ENCODE peak calls at places on chromosomes 1 and 21, in ten cellular contexts. One of them, this sample, is unnamed.

GRCh38 chr1:152164542-152165136 is 5.6 kb upstream of the RPTN start:
- DNase-seq in CD8-positive, alpha-beta T cell: no peak
- DNase-seq in GM12865: no peak
- DNase-seq in C1 segment of cervical spinal cord: no peak
- DNase-seq in A172: no peak
- DNase-seq in endothelial cell of umbilical vein: no peak
- DNase-seq in NCI-H1092 treated with DMSO at 0.1 percent for 48 hours: no peak
- DNase-seq in stimulated activated CD4-positive, alpha-beta T cell treated with anti-CD3 and anti-CD28 coated beads, TNF-alpha, amount 100 ng/mL, for 1 hour: no peak
- DNase-seq in NAMALWA: no peak
- DNase-seq in activated CD4-positive, CD25-positive, alpha-beta regulatory T cell: no peak
- DNase-seq in this sample: no peak

GRCh38 chr21:36753556-36753955 is 54.6 kb downstream of the SIM2 start:
- DNase-seq in NAMALWA: no peak
- DNase-seq in stimulated activated CD4-positive, alpha-beta T cell treated with anti-CD3 and anti-CD28 coated beads, TNF-alpha, amount 100 ng/mL, for 1 hour: no peak
- DNase-seq in GM12865: no peak
- DNase-seq in C1 segment of cervical spinal cord: no peak
- DNase-seq in NCI-H1092 treated with DMSO at 0.1 percent for 48 hours: no peak
- DNase-seq in CD8-positive, alpha-beta T cell: no peak
- DNase-seq in activated CD4-positive, CD25-positive, alpha-beta regulatory T cell: no peak
- DNase-seq in A172: peak; percentile 73
- DNase-seq in endothelial cell of umbilical vein: peak; percentile 20
- DNase-seq in this sample: no peak

GRCh38 chr1:174678657-174679056 is 230.9 kb downstream of the GPR52 start:
- DNase-seq in activated CD4-positive, CD25-positive, alpha-beta regulatory T cell: no peak
- DNase-seq in GM12865: no peak
- DNase-seq in C1 segment of cervical spinal cord: no peak
- DNase-seq in stimulated activated CD4-positive, alpha-beta T cell treated with anti-CD3 and anti-CD28 coated beads, TNF-alpha, amount 100 ng/mL, for 1 hour: no peak
- DNase-seq in NAMALWA: no peak
- DNase-seq in endothelial cell of umbilical vein: no peak
- DNase-seq in NCI-H1092 treated with DMSO at 0.1 percent for 48 hours: no peak
- DNase-seq in A172: no peak
- DNase-seq in CD8-positive, alpha-beta T cell: no peak
- DNase-seq in this sample: no peak

GRCh38 chr1:156086256-156086662 is 4.0 kb upstream of the MEX3A start:
- DNase-seq in NAMALWA: no peak
- DNase-seq in stimulated activated CD4-positive, alpha-beta T cell treated with anti-CD3 and anti-CD28 coated beads, TNF-alpha, amount 100 ng/mL, for 1 hour: no peak
- DNase-seq in CD8-positive, alpha-beta T cell: no peak
- DNase-seq in activated CD4-positive, CD25-positive, alpha-beta regulatory T cell: no peak
- DNase-seq in C1 segment of cervical spinal cord: no peak
- DNase-seq in A172: peak; percentile 76
- DNase-seq in NCI-H1092 treated with DMSO at 0.1 percent for 48 hours: no peak
- DNase-seq in endothelial cell of umbilical vein: peak; percentile 87
- DNase-seq in GM12865: no peak
- DNase-seq in this sample: peak; percentile 77

GRCh38 chr1:149986486-149987296 is 23.8 kb downstream of the OTUD7B start:
- DNase-seq in CD8-positive, alpha-beta T cell: no peak
- DNase-seq in A172: peak; percentile 93
- DNase-seq in GM12865: no peak
- DNase-seq in C1 segment of cervical spinal cord: no peak
- DNase-seq in NAMALWA: no peak
- DNase-seq in NCI-H1092 treated with DMSO at 0.1 percent for 48 hours: no peak
- DNase-seq in stimulated activated CD4-positive, alpha-beta T cell treated with anti-CD3 and anti-CD28 coated beads, TNF-alpha, amount 100 ng/mL, for 1 hour: no peak
- DNase-seq in activated CD4-positive, CD25-positive, alpha-beta regulatory T cell: no peak
- DNase-seq in endothelial cell of umbilical vein: no peak
- DNase-seq in this sample: no peak

GRCh38 chr1:51344602-51345299 is 14.4 kb upstream of the TTC39A start:
- DNase-seq in GM12865: no peak
- DNase-seq in A172: no peak
- DNase-seq in endothelial cell of umbilical vein: no peak
- DNase-seq in C1 segment of cervical spinal cord: no peak
- DNase-seq in CD8-positive, alpha-beta T cell: no peak
- DNase-seq in activated CD4-positive, CD25-positive, alpha-beta regulatory T cell: no peak
- DNase-seq in NCI-H1092 treated with DMSO at 0.1 percent for 48 hours: no peak
- DNase-seq in stimulated activated CD4-positive, alpha-beta T cell treated with anti-CD3 and anti-CD28 coated beads, TNF-alpha, amount 100 ng/mL, for 1 hour: no peak
- DNase-seq in NAMALWA: no peak
- DNase-seq in this sample: no peak

GRCh38 chr1:39409055-39409816 is 82.2 kb upstream of the BMP8A start:
- DNase-seq in A172: no peak
- DNase-seq in C1 segment of cervical spinal cord: peak; percentile 67
- DNase-seq in NCI-H1092 treated with DMSO at 0.1 percent for 48 hours: peak; percentile 34
- DNase-seq in endothelial cell of umbilical vein: peak; percentile 88
- DNase-seq in GM12865: no peak
- DNase-seq in stimulated activated CD4-positive, alpha-beta T cell treated with anti-CD3 and anti-CD28 coated beads, TNF-alpha, amount 100 ng/mL, for 1 hour: no peak
- DNase-seq in CD8-positive, alpha-beta T cell: no peak
- DNase-seq in activated CD4-positive, CD25-positive, alpha-beta regulatory T cell: no peak
- DNase-seq in NAMALWA: no peak
- DNase-seq in this sample: peak; percentile 43

GRCh38 chr1:26012862-26013261 is 8.7 kb upstream of the EXTL1 start:
- DNase-seq in C1 segment of cervical spinal cord: no peak
- DNase-seq in activated CD4-positive, CD25-positive, alpha-beta regulatory T cell: no peak
- DNase-seq in A172: no peak
- DNase-seq in NCI-H1092 treated with DMSO at 0.1 percent for 48 hours: peak; percentile 43
- DNase-seq in NAMALWA: no peak
- DNase-seq in CD8-positive, alpha-beta T cell: no peak
- DNase-seq in endothelial cell of umbilical vein: no peak
- DNase-seq in GM12865: no peak
- DNase-seq in stimulated activated CD4-positive, alpha-beta T cell treated with anti-CD3 and anti-CD28 coated beads, TNF-alpha, amount 100 ng/mL, for 1 hour: no peak
- DNase-seq in this sample: no peak

GRCh38 chr1:21212126-21212525 is 35.4 kb upstream of the EIF4G3 start:
- DNase-seq in NAMALWA: no peak
- DNase-seq in endothelial cell of umbilical vein: no peak
- DNase-seq in A172: peak; percentile 49
- DNase-seq in C1 segment of cervical spinal cord: no peak
- DNase-seq in NCI-H1092 treated with DMSO at 0.1 percent for 48 hours: no peak
- DNase-seq in GM12865: no peak
- DNase-seq in CD8-positive, alpha-beta T cell: no peak
- DNase-seq in stimulated activated CD4-positive, alpha-beta T cell treated with anti-CD3 and anti-CD28 coated beads, TNF-alpha, amount 100 ng/mL, for 1 hour: no peak
- DNase-seq in activated CD4-positive, CD25-positive, alpha-beta regulatory T cell: no peak
- DNase-seq in this sample: no peak

GRCh38 chr21:32378956-32379355 is 13.9 kb downstream of the URB1 start:
- DNase-seq in NAMALWA: no peak
- DNase-seq in A172: no peak
- DNase-seq in CD8-positive, alpha-beta T cell: no peak
- DNase-seq in stimulated activated CD4-positive, alpha-beta T cell treated with anti-CD3 and anti-CD28 coated beads, TNF-alpha, amount 100 ng/mL, for 1 hour: no peak
- DNase-seq in endothelial cell of umbilical vein: no peak
- DNase-seq in C1 segment of cervical spinal cord: no peak
- DNase-seq in NCI-H1092 treated with DMSO at 0.1 percent for 48 hours: no peak
- DNase-seq in GM12865: no peak
- DNase-seq in activated CD4-positive, CD25-positive, alpha-beta regulatory T cell: no peak
- DNase-seq in this sample: no peak

GRCh38 chr21:36516271-36516670 is 36.3 kb upstream of the CLDN14 start:
- DNase-seq in A172: no peak
- DNase-seq in activated CD4-positive, CD25-positive, alpha-beta regulatory T cell: no peak
- DNase-seq in NCI-H1092 treated with DMSO at 0.1 percent for 48 hours: no peak
- DNase-seq in endothelial cell of umbilical vein: no peak
- DNase-seq in NAMALWA: no peak
- DNase-seq in stimulated activated CD4-positive, alpha-beta T cell treated with anti-CD3 and anti-CD28 coated beads, TNF-alpha, amount 100 ng/mL, for 1 hour: no peak
- DNase-seq in C1 segment of cervical spinal cord: no peak
- DNase-seq in CD8-positive, alpha-beta T cell: no peak
- DNase-seq in GM12865: peak; percentile 41
- DNase-seq in this sample: no peak

GRCh38 chr1:24021403-24022266 is 41.5 kb upstream of the SRSF10 start:
- DNase-seq in CD8-positive, alpha-beta T cell: no peak
- DNase-seq in NCI-H1092 treated with DMSO at 0.1 percent for 48 hours: no peak
- DNase-seq in C1 segment of cervical spinal cord: no peak
- DNase-seq in endothelial cell of umbilical vein: no peak
- DNase-seq in stimulated activated CD4-positive, alpha-beta T cell treated with anti-CD3 and anti-CD28 coated beads, TNF-alpha, amount 100 ng/mL, for 1 hour: no peak
- DNase-seq in NAMALWA: no peak
- DNase-seq in A172: no peak
- DNase-seq in GM12865: no peak
- DNase-seq in activated CD4-positive, CD25-positive, alpha-beta regulatory T cell: no peak
- DNase-seq in this sample: no peak

GRCh38 chr21:28669331-28669730 is 323.3 kb downstream of the LTN1 start:
- DNase-seq in stimulated activated CD4-positive, alpha-beta T cell treated with anti-CD3 and anti-CD28 coated beads, TNF-alpha, amount 100 ng/mL, for 1 hour: no peak
- DNase-seq in CD8-positive, alpha-beta T cell: no peak
- DNase-seq in C1 segment of cervical spinal cord: no peak
- DNase-seq in NCI-H1092 treated with DMSO at 0.1 percent for 48 hours: no peak
- DNase-seq in A172: no peak
- DNase-seq in GM12865: no peak
- DNase-seq in activated CD4-positive, CD25-positive, alpha-beta regulatory T cell: no peak
- DNase-seq in NAMALWA: no peak
- DNase-seq in endothelial cell of umbilical vein: no peak
- DNase-seq in this sample: no peak

GRCh38 chr1:209318302-209319056 is 265.0 kb upstream of the CAMK1G start:
- DNase-seq in C1 segment of cervical spinal cord: no peak
- DNase-seq in NAMALWA: no peak
- DNase-seq in stimulated activated CD4-positive, alpha-beta T cell treated with anti-CD3 and anti-CD28 coated beads, TNF-alpha, amount 100 ng/mL, for 1 hour: no peak
- DNase-seq in A172: peak; percentile 73
- DNase-seq in activated CD4-positive, CD25-positive, alpha-beta regulatory T cell: no peak
- DNase-seq in endothelial cell of umbilical vein: no peak
- DNase-seq in CD8-positive, alpha-beta T cell: no peak
- DNase-seq in GM12865: no peak
- DNase-seq in NCI-H1092 treated with DMSO at 0.1 percent for 48 hours: no peak
- DNase-seq in this sample: no peak

GRCh38 chr1:8238141-8239038 is 79.5 kb upstream of the SLC45A1 start:
- DNase-seq in A172: peak; percentile 68
- DNase-seq in NCI-H1092 treated with DMSO at 0.1 percent for 48 hours: no peak
- DNase-seq in CD8-positive, alpha-beta T cell: no peak
- DNase-seq in stimulated activated CD4-positive, alpha-beta T cell treated with anti-CD3 and anti-CD28 coated beads, TNF-alpha, amount 100 ng/mL, for 1 hour: no peak
- DNase-seq in endothelial cell of umbilical vein: peak; percentile 71
- DNase-seq in NAMALWA: no peak
- DNase-seq in activated CD4-positive, CD25-positive, alpha-beta regulatory T cell: no peak
- DNase-seq in C1 segment of cervical spinal cord: no peak
- DNase-seq in GM12865: no peak
- DNase-seq in this sample: no peak

GRCh38 chr1:228348708-228349467 is 57.7 kb downstream of the TRIM11 start:
- DNase-seq in activated CD4-positive, CD25-positive, alpha-beta regulatory T cell: no peak
- DNase-seq in GM12865: no peak
- DNase-seq in NAMALWA: no peak
- DNase-seq in C1 segment of cervical spinal cord: no peak
- DNase-seq in endothelial cell of umbilical vein: no peak
- DNase-seq in stimulated activated CD4-positive, alpha-beta T cell treated with anti-CD3 and anti-CD28 coated beads, TNF-alpha, amount 100 ng/mL, for 1 hour: no peak
- DNase-seq in NCI-H1092 treated with DMSO at 0.1 percent for 48 hours: no peak
- DNase-seq in A172: no peak
- DNase-seq in CD8-positive, alpha-beta T cell: no peak
- DNase-seq in this sample: no peak

GRCh38 chr1:152855661-152856060 is 4.1 kb upstream of the LCE7A start:
- DNase-seq in endothelial cell of umbilical vein: no peak
- DNase-seq in activated CD4-positive, CD25-positive, alpha-beta regulatory T cell: no peak
- DNase-seq in A172: peak; percentile 26
- DNase-seq in NAMALWA: no peak
- DNase-seq in CD8-positive, alpha-beta T cell: no peak
- DNase-seq in stimulated activated CD4-positive, alpha-beta T cell treated with anti-CD3 and anti-CD28 coated beads, TNF-alpha, amount 100 ng/mL, for 1 hour: no peak
- DNase-seq in NCI-H1092 treated with DMSO at 0.1 percent for 48 hours: no peak
- DNase-seq in C1 segment of cervical spinal cord: no peak
- DNase-seq in GM12865: no peak
- DNase-seq in this sample: no peak

GRCh38 chr1:74549351-74549750 is 36.9 kb upstream of the LRRC53 start:
- DNase-seq in A172: no peak
- DNase-seq in stimulated activated CD4-positive, alpha-beta T cell treated with anti-CD3 and anti-CD28 coated beads, TNF-alpha, amount 100 ng/mL, for 1 hour: no peak
- DNase-seq in NAMALWA: no peak
- DNase-seq in NCI-H1092 treated with DMSO at 0.1 percent for 48 hours: no peak
- DNase-seq in activated CD4-positive, CD25-positive, alpha-beta regulatory T cell: no peak
- DNase-seq in CD8-positive, alpha-beta T cell: no peak
- DNase-seq in GM12865: no peak
- DNase-seq in endothelial cell of umbilical vein: no peak
- DNase-seq in C1 segment of cervical spinal cord: no peak
- DNase-seq in this sample: no peak

GRCh38 chr1:26833432-26834405 is 7.2 kb downstream of the ZDHHC18 start:
- DNase-seq in C1 segment of cervical spinal cord: no peak
- DNase-seq in endothelial cell of umbilical vein: no peak
- DNase-seq in NAMALWA: peak; percentile 91
- DNase-seq in CD8-positive, alpha-beta T cell: peak; percentile 74
- DNase-seq in stimulated activated CD4-positive, alpha-beta T cell treated with anti-CD3 and anti-CD28 coated beads, TNF-alpha, amount 100 ng/mL, for 1 hour: peak; percentile 76
- DNase-seq in NCI-H1092 treated with DMSO at 0.1 percent for 48 hours: no peak
- DNase-seq in activated CD4-positive, CD25-positive, alpha-beta regulatory T cell: peak; percentile 79
- DNase-seq in GM12865: peak; percentile 97
- DNase-seq in A172: peak; percentile 48
- DNase-seq in this sample: no peak

GRCh38 chr1:26571381-26571780 is 41.8 kb downstream of the RPS6KA1 start:
- DNase-seq in endothelial cell of umbilical vein: no peak
- DNase-seq in activated CD4-positive, CD25-positive, alpha-beta regulatory T cell: no peak
- DNase-seq in NCI-H1092 treated with DMSO at 0.1 percent for 48 hours: no peak
- DNase-seq in NAMALWA: no peak
- DNase-seq in GM12865: no peak
- DNase-seq in stimulated activated CD4-positive, alpha-beta T cell treated with anti-CD3 and anti-CD28 coated beads, TNF-alpha, amount 100 ng/mL, for 1 hour: no peak
- DNase-seq in CD8-positive, alpha-beta T cell: no peak
- DNase-seq in A172: no peak
- DNase-seq in C1 segment of cervical spinal cord: no peak
- DNase-seq in this sample: no peak

GRCh38 chr1:36510418-36510817 is 27.7 kb upstream of the CSF3R start:
- DNase-seq in stimulated activated CD4-positive, alpha-beta T cell treated with anti-CD3 and anti-CD28 coated beads, TNF-alpha, amount 100 ng/mL, for 1 hour: no peak
- DNase-seq in A172: no peak
- DNase-seq in NCI-H1092 treated with DMSO at 0.1 percent for 48 hours: no peak
- DNase-seq in CD8-positive, alpha-beta T cell: no peak
- DNase-seq in endothelial cell of umbilical vein: no peak
- DNase-seq in NAMALWA: no peak
- DNase-seq in GM12865: no peak
- DNase-seq in C1 segment of cervical spinal cord: no peak
- DNase-seq in activated CD4-positive, CD25-positive, alpha-beta regulatory T cell: no peak
- DNase-seq in this sample: no peak

GRCh38 chr1:41670558-41670957 is 186.1 kb upstream of the EDN2 start:
- DNase-seq in C1 segment of cervical spinal cord: no peak
- DNase-seq in CD8-positive, alpha-beta T cell: no peak
- DNase-seq in NAMALWA: no peak
- DNase-seq in activated CD4-positive, CD25-positive, alpha-beta regulatory T cell: no peak
- DNase-seq in GM12865: no peak
- DNase-seq in A172: peak; percentile 74
- DNase-seq in stimulated activated CD4-positive, alpha-beta T cell treated with anti-CD3 and anti-CD28 coated beads, TNF-alpha, amount 100 ng/mL, for 1 hour: no peak
- DNase-seq in NCI-H1092 treated with DMSO at 0.1 percent for 48 hours: no peak
- DNase-seq in endothelial cell of umbilical vein: no peak
- DNase-seq in this sample: no peak

GRCh38 chr1:114040273-114041043 is 61.2 kb downstream of the OLFML3 start:
- DNase-seq in A172: no peak
- DNase-seq in NAMALWA: no peak
- DNase-seq in GM12865: no peak
- DNase-seq in C1 segment of cervical spinal cord: no peak
- DNase-seq in NCI-H1092 treated with DMSO at 0.1 percent for 48 hours: no peak
- DNase-seq in stimulated activated CD4-positive, alpha-beta T cell treated with anti-CD3 and anti-CD28 coated beads, TNF-alpha, amount 100 ng/mL, for 1 hour: no peak
- DNase-seq in endothelial cell of umbilical vein: no peak
- DNase-seq in CD8-positive, alpha-beta T cell: no peak
- DNase-seq in activated CD4-positive, CD25-positive, alpha-beta regulatory T cell: no peak
- DNase-seq in this sample: no peak

GRCh38 chr1:165350861-165351260 is 5.7 kb downstream of the LMX1A start:
- DNase-seq in activated CD4-positive, CD25-positive, alpha-beta regulatory T cell: no peak
- DNase-seq in C1 segment of cervical spinal cord: no peak
- DNase-seq in stimulated activated CD4-positive, alpha-beta T cell treated with anti-CD3 and anti-CD28 coated beads, TNF-alpha, amount 100 ng/mL, for 1 hour: no peak
- DNase-seq in NAMALWA: no peak
- DNase-seq in GM12865: no peak
- DNase-seq in A172: no peak
- DNase-seq in CD8-positive, alpha-beta T cell: no peak
- DNase-seq in NCI-H1092 treated with DMSO at 0.1 percent for 48 hours: no peak
- DNase-seq in endothelial cell of umbilical vein: no peak
- DNase-seq in this sample: no peak

GRCh38 chr1:173554541-173555250 is 48.2 kb downstream of the SLC9C2 start:
- DNase-seq in C1 segment of cervical spinal cord: no peak
- DNase-seq in NAMALWA: no peak
- DNase-seq in activated CD4-positive, CD25-positive, alpha-beta regulatory T cell: no peak
- DNase-seq in GM12865: no peak
- DNase-seq in CD8-positive, alpha-beta T cell: no peak
- DNase-seq in A172: no peak
- DNase-seq in stimulated activated CD4-positive, alpha-beta T cell treated with anti-CD3 and anti-CD28 coated beads, TNF-alpha, amount 100 ng/mL, for 1 hour: no peak
- DNase-seq in NCI-H1092 treated with DMSO at 0.1 percent for 48 hours: no peak
- DNase-seq in endothelial cell of umbilical vein: peak; percentile 32
- DNase-seq in this sample: no peak

GRCh38 chr1:229567109-229567868 is 8.8 kb upstream of the ABCB10 start:
- DNase-seq in GM12865: no peak
- DNase-seq in activated CD4-positive, CD25-positive, alpha-beta regulatory T cell: no peak
- DNase-seq in CD8-positive, alpha-beta T cell: no peak
- DNase-seq in stimulated activated CD4-positive, alpha-beta T cell treated with anti-CD3 and anti-CD28 coated beads, TNF-alpha, amount 100 ng/mL, for 1 hour: no peak
- DNase-seq in C1 segment of cervical spinal cord: no peak
- DNase-seq in A172: no peak
- DNase-seq in NCI-H1092 treated with DMSO at 0.1 percent for 48 hours: no peak
- DNase-seq in NAMALWA: no peak
- DNase-seq in endothelial cell of umbilical vein: no peak
- DNase-seq in this sample: no peak

GRCh38 chr21:25670726-25671125 is 31.7 kb downstream of the JAM2 start:
- DNase-seq in activated CD4-positive, CD25-positive, alpha-beta regulatory T cell: no peak
- DNase-seq in GM12865: no peak
- DNase-seq in CD8-positive, alpha-beta T cell: no peak
- DNase-seq in A172: no peak
- DNase-seq in NCI-H1092 treated with DMSO at 0.1 percent for 48 hours: no peak
- DNase-seq in NAMALWA: no peak
- DNase-seq in endothelial cell of umbilical vein: peak; percentile 73
- DNase-seq in stimulated activated CD4-positive, alpha-beta T cell treated with anti-CD3 and anti-CD28 coated beads, TNF-alpha, amount 100 ng/mL, for 1 hour: no peak
- DNase-seq in C1 segment of cervical spinal cord: no peak
- DNase-seq in this sample: no peak

GRCh38 chr1:212254853-212255363 is 30.3 kb upstream of the PPP2R5A start:
- DNase-seq in NCI-H1092 treated with DMSO at 0.1 percent for 48 hours: no peak
- DNase-seq in CD8-positive, alpha-beta T cell: no peak
- DNase-seq in A172: no peak
- DNase-seq in C1 segment of cervical spinal cord: no peak
- DNase-seq in activated CD4-positive, CD25-positive, alpha-beta regulatory T cell: no peak
- DNase-seq in GM12865: no peak
- DNase-seq in endothelial cell of umbilical vein: no peak
- DNase-seq in NAMALWA: no peak
- DNase-seq in stimulated activated CD4-positive, alpha-beta T cell treated with anti-CD3 and anti-CD28 coated beads, TNF-alpha, amount 100 ng/mL, for 1 hour: no peak
- DNase-seq in this sample: no peak

This sample was measured in breast epithelium.